ENCODE peak calls at places on chromosomes 5 and 9, in seven cellular contexts. I, V, T, O, X, Q and B are unnamed samples.
A peak's percentile ranks its signal among the peaks of the same experiment; 100 is the strongest.

GRCh38 chr9:18811171-18811570 is 221.8 kb downstream of the SAXO1 start:
- DNase-seq in T (no peak), I (no peak), X (no peak), O (no peak), Q (no peak), V (no peak), B (no peak)

GRCh38 chr5:141650851-141651727 is at the start of gene FCHSD1:
- DNase-seq in I (peak; percentile 89), Q (peak; percentile 98), T (peak; percentile 93), X (peak; percentile 98), V (peak; percentile 75), O (peak; percentile 94), B (peak; percentile 88)

GRCh38 chr5:90473321-90474234 is 993 bp downstream of the MBLAC2 start:
- DNase-seq in X (no peak), O (peak; percentile 32), T (no peak), V (peak; percentile 18), I (peak; percentile 10), Q (peak; percentile 92), B (peak; percentile 16)

GRCh38 chr9:129561594-129562281 is 59.2 kb downstream of the C9orf50 start:
- DNase-seq in Q (peak; percentile 72), O (no peak), V (peak; percentile 49), I (peak; percentile 72), T (peak; percentile 55), X (no peak), B (peak; percentile 24)

GRCh38 chr9:27491164-27491563 is 32.9 kb upstream of the IFNK start:
- DNase-seq in Q (no peak), V (no peak), T (no peak), I (no peak), X (no peak), O (no peak), B (no peak)

GRCh38 chr5:66864240-66864884 is 268.2 kb downstream of the MAST4 start:
- DNase-seq in I (no peak), X (no peak), V (peak; percentile 47), O (no peak), T (no peak), Q (no peak), B (no peak)

GRCh38 chr5:16665611-16666010 is 48.8 kb upstream of the RETREG1 start:
- DNase-seq in T (no peak), V (peak; percentile 50), Q (no peak), X (no peak), O (no peak), I (no peak), B (no peak)

GRCh38 chr5:30736642-30737041 is 456.8 kb upstream of the CDH6 start:
- DNase-seq in I (no peak), O (no peak), T (no peak), Q (no peak), X (no peak), V (peak; percentile 47), B (no peak)

GRCh38 chr5:81428446-81428845 is 34.5 kb upstream of the ACOT12 start:
- DNase-seq in Q (no peak), V (peak; percentile 33), O (no peak), I (no peak), X (no peak), T (no peak), B (no peak)

GRCh38 chr5:178114325-178115135 is 1.2 kb downstream of the N4BP3 start:
- DNase-seq in Q (peak; percentile 56), I (no peak), T (peak; percentile 60), V (no peak), X (no peak), O (peak; percentile 45), B (no peak)

GRCh38 chr5:140245354-140245753 is 57.5 kb downstream of the PFDN1 start:
- DNase-seq in I (no peak), O (no peak), V (peak; percentile 45), Q (no peak), T (no peak), X (no peak), B (no peak)

DNA sequence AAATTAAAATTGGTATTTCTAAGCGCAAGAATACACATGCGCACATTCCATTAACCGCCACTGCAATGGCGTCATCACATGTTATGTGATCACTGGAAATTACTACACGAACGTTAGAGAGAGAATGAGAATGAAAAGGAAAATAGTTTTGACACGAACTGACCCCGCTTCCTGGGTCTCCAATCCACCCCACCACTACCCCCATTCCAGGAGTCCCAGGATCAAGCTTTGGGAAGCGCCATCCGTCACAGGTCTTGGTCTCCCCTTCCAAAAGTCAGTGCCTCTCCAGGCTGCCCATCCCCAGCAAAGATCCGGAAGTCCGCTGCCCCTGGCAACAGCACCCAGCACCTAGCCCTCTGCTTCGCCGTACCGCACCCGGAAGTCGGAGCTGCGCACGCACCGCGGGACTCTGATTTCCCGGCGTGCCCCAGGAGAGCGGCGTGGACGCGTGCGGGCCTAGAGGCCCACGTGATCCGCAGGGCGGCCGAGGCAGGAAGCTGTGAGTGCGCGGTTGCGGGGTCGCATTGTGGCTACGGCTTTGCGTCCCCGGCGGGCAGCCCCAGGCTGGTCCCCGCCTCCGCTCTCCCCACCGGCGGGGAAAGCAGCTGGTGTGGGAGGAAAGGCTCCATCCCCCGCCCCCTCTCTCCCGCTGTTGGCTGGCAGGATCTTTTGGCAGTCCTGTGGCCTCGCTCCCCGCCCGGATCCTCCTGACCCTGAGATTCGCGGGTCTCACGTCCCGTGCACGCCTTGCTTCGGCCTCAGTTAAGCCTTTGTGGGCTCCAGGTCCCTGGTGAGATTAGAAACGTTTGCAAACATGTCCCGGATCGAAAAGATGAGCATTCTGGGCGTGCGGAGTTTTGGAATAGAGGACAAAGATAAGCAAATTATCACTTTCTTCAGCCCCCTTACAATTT is at the start of gene RAD50:
- DNase-seq in I (peak; percentile 94), V (peak; percentile 84), T (peak; percentile 95), X (peak; percentile 98), Q (peak; percentile 99), O (peak; percentile 96), B (peak; percentile 84)
- TF ChIP-seq POLR2A in I (peak; percentile 81), V (peak; percentile 72), T (peak; percentile 60), X (peak; percentile 90), Q (peak; percentile 68), O (peak; percentile 87), B (peak; percentile 58)

DNA sequence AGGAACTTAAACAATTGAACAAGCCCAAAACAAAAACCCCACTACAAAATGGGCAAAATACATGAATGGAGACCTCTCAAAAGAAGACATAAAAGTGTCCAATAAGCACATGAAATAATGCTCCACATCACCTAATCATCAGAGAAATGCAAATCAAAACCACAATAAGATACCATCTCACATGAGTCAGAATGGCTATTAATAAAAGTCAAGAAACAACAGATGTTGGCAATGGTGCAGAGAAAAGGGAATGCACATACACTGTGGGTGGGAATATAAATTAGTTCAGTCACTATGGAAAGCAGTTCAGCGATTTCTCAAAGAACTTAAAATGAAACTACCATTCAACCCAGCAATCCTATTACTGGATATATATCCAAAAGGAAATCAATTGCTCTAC is 337.4 kb upstream of the GRIA1 start:
- DNase-seq in O (no peak), I (no peak), X (no peak), V (no peak), T (no peak), Q (no peak), B (no peak)
- TF ChIP-seq CTCF in O (no peak), I (no peak), X (no peak), V (no peak), T (no peak), Q (no peak), B (no peak)

GRCh38 chr5:5558593-5558992 is 136.1 kb downstream of the ICE1 start:
- DNase-seq in X (no peak), V (no peak), O (no peak), Q (no peak), T (no peak), I (no peak), B (no peak)
- H3K27ac ChIP-seq in X (no peak overlapping the region), V (no peak overlapping the region), O (no peak overlapping the region), Q (no peak overlapping the region), T (no peak overlapping the region), I (no peak overlapping the region), B (no peak overlapping the region)

GRCh38 chr5:68465133-68465532 is 249.6 kb downstream of the PIK3R1 start:
- DNase-seq in T (no peak), I (no peak), O (no peak), Q (no peak), X (no peak), V (no peak), B (no peak)
- TF ChIP-seq POLR2A in T (no peak), I (no peak), O (no peak), Q (no peak), X (no peak), V (no peak), B (no peak)

DNA sequence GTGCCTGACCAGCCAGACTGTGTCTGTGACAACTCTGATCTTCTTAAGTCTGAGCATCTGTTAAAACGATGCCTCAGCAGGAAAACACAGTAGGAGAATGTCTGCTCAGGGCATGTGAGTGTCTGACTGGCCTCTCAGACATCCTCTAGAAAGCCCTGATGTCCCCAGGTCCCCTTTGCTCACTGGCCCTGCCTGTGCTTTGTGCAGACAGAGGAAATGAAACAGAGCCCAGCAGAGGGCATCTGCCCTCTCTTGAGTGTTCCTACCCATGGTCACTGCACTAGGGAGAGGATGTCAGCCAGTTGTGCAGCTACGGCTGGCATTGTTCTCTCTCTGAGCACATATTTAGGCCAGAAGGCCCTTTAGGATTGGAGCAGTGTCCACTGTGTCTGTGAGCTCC is 56.9 kb downstream of the TRPC7 start:
- DNase-seq in V (no peak), O (no peak), T (no peak), Q (no peak), I (no peak), X (peak; percentile 62), B (no peak)
- TF ChIP-seq CTCF in V (peak; percentile 2), O (no peak), T (no peak), Q (no peak), I (no peak), X (no peak), B (no peak)

GRCh38 chr9:128325629-128326028 is 3.0 kb downstream of the COQ4 start:
- DNase-seq in X (no peak), T (no peak), Q (no peak), O (no peak), I (no peak), V (no peak), B (no peak)

GRCh38 chr9:128323192-128323730 is 622 bp downstream of the COQ4 start:
- DNase-seq in Q (no peak), O (no peak), I (no peak), V (peak; percentile 63), T (no peak), X (no peak), B (no peak)

GRCh38 chr9:128324401-128324800 is 1.8 kb downstream of the COQ4 start:
- DNase-seq in Q (no peak), O (no peak), T (no peak), X (no peak), V (no peak), I (no peak), B (no peak)

GRCh38 chr9:128322342-128323191 is at the start of the genes COQ4 and TRUB2:
- DNase-seq in X (peak; percentile 98), V (peak; percentile 92), T (peak; percentile 95), O (peak; percentile 95), I (peak; percentile 91), Q (peak; percentile 94), B (peak; percentile 94)

GRCh38 chr9:128323786-128324185 is 1.1 kb downstream of the COQ4 start:
- DNase-seq in I (no peak), O (no peak), T (no peak), X (no peak), Q (no peak), V (no peak), B (no peak)
- H3K27ac ChIP-seq in I (no peak overlapping the region), O (peak overlapping the region; percentile 93), T (no peak overlapping the region), X (no peak overlapping the region), Q (peak overlapping the region; percentile 89), V (no peak overlapping the region), B (no peak overlapping the region)